ENCODE peak calls at places on chromosome X, in four cellular contexts. B is adrenal gland, V is dorsolateral prefrontal cortex, G is BJ. C is an unnamed sample.

GRCh38 chrX:101210630-101211029 is 9.0 kb upstream of the DRP2 start:
- DNase-seq in V (no peak), B (no peak), G (no peak), C (no peak)

GRCh38 chrX:79477691-79478090 is 110.6 kb upstream of the ITM2A start:
- DNase-seq in B (no peak), G (no peak), V (no peak), C (no peak)

GRCh38 chrX:2272337-2272736 is 228.4 kb downstream of the DHRSX start:
- DNase-seq in V (no peak), B (no peak), G (no peak), C (no peak)

GRCh38 chrX:10233173-10233572 is 76.4 kb downstream of the CLCN4 start:
- DNase-seq in G (no peak), V (no peak), B (no peak), C (no peak)

GRCh38 chrX:80432863-80433262 is 12.6 kb downstream of the TENT5D start:
- DNase-seq in V (no peak), G (no peak), B (no peak), C (no peak)

GRCh38 chrX:24828600-24828999 is 134.9 kb downstream of the POLA1 start:
- DNase-seq in V (no peak), B (no peak), G (no peak), C (no peak)

GRCh38 chrX:148567229-148567628 is 66.8 kb downstream of the AFF2 start:
- DNase-seq in B (no peak), G (peak), V (no peak), C (no peak)

GRCh38 chrX:129323115-129323514 is 200.2 kb downstream of the SMARCA1 start:
- DNase-seq in G (no peak), B (no peak), V (no peak), C (no peak)

GRCh38 chrX:38375888-38376287 is 23.5 kb downstream of the OTC start:
- DNase-seq in G (no peak), B (no peak), V (no peak), C (no peak)

GRCh38 chrX:15686818-15687685 is 22.4 kb upstream of the CLTRN start:
- DNase-seq in G (no peak), V (peak), B (peak), C (no peak)

GRCh38 chrX:70196961-70197805 is 19.9 kb downstream of the DGAT2L6 start:
- DNase-seq in V (no peak), G (no peak), B (peak), C (peak)

GRCh38 chrX:9147631-9148189 is 113.8 kb upstream of the FAM9B start:
- DNase-seq in G (no peak), V (no peak), B (no peak), C (no peak)

GRCh38 chrX:29233592-29234179 is 646.4 kb downstream of the IL1RAPL1 start:
- DNase-seq in G (no peak), B (no peak), V (no peak), C (no peak)

GRCh38 chrX:129649268-129650182 is 5.2 kb downstream of the APLN start:
- DNase-seq in G (no peak), B (no peak), V (no peak), C (no peak)

GRCh38 chrX:100625985-100626491 is 10.6 kb downstream of the TSPAN6 start:
- DNase-seq in V (no peak), G (no peak), B (no peak), C (no peak)

GRCh38 chrX:102720237-102721168 is at the start of gene GPRASP3:
- DNase-seq in V (peak), G (no peak), B (peak), C (no peak)

GRCh38 chrX:117977521-117977920 is 139.1 kb downstream of the KLHL13 start:
- DNase-seq in V (no peak), G (no peak), B (no peak), C (no peak)

GRCh38 chrX:139203681-139204575 is 326.6 kb upstream of the F9 start:
- DNase-seq in G (no peak), B (no peak), V (no peak), C (no peak)

GRCh38 chrX:106302304-106302703 is 134.2 kb downstream of the PWWP3B start:
- DNase-seq in V (no peak), G (no peak), B (no peak), C (no peak)

GRCh38 chrX:148662014-148662413 is 161.6 kb downstream of the AFF2 start:
- DNase-seq in V (no peak), B (no peak), G (no peak), C (no peak)

GRCh38 chrX:14832591-14832990 is 40.3 kb downstream of the FANCB start:
- DNase-seq in G (no peak), V (no peak), B (no peak), C (no peak)